ENCODE peak calls at places on chromosomes 1 and 21, in four cellular contexts. X, L, F and E are unnamed samples.
A peak's percentile ranks its signal among the peaks of the same experiment; 100 is the strongest.

GRCh38 chr1:167454929-167455785 is 63.2 kb downstream of the CD247 start:
- DNase-seq in X (no peak), L (no peak), F (peak; percentile 75), E (peak; percentile 15)

GRCh38 chr1:243440406-243440805 is 184.6 kb downstream of the SDCCAG8 start:
- DNase-seq in L (no peak), X (no peak), F (no peak), E (no peak)

GRCh38 chr1:68210027-68210426 is 22.3 kb downstream of the WLS start:
- DNase-seq in X (no peak), F (no peak), L (no peak), E (peak; percentile 66)

GRCh38 chr1:110538921-110539320 is 19.9 kb upstream of the KCNA10 start:
- DNase-seq in L (no peak), F (no peak), X (no peak), E (no peak)

GRCh38 chr21:36966846-36967657 is 583 bp upstream of the HLCS start:
- DNase-seq in X (no peak), L (no peak), F (peak; percentile 31), E (peak; percentile 88)

GRCh38 chr1:181028241-181029014 is 5.4 kb upstream of the MR1 start:
- DNase-seq in F (no peak), L (no peak), X (peak; percentile 86), E (no peak)

GRCh38 chr1:161905269-161905884 is 118.3 kb downstream of the OLFML2B start:
- DNase-seq in F (peak; percentile 40), X (peak; percentile 20), L (no peak), E (peak; percentile 37)

GRCh38 chr1:101308935-101309333 is 72.1 kb downstream of the S1PR1 start:
- DNase-seq in X (no peak), F (no peak), L (no peak), E (no peak)

GRCh38 chr1:160007577-160008200 is 24.1 kb downstream of the PIGM start:
- DNase-seq in L (no peak), F (peak; percentile 54), X (peak; percentile 32), E (peak; percentile 54)

GRCh38 chr1:10161541-10162290 is 48.7 kb upstream of the KIF1B start:
- DNase-seq in F (no peak), L (no peak), X (no peak), E (peak; percentile 43)

GRCh38 chr1:234927968-234928635 is 200.5 kb downstream of the TOMM20 start:
- DNase-seq in F (no peak), L (no peak), X (no peak), E (no peak)

GRCh38 chr1:208093754-208094719 is 150.1 kb downstream of the PLXNA2 start:
- DNase-seq in L (no peak), X (peak; percentile 58), F (peak; percentile 83), E (peak; percentile 57)

DNA sequence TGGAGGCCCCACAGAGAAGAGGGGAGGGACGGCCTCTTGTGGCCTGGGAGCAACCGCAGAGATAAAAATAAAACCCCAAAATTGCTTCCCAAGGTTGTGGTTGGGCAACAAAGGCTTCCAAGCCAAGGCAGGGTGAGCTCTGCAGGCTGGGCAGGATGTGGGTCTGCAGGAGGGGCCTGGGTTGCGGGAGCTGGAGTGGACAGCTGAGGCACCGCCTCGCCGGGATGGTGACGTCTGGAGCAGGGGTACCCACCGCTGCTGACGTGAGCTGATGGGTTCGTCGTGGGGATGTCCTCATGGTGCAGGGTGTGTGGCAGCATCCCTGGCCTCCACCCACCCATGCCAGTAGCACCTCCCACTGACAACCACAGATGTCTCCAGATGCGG is 3.7 kb downstream of the AURKAIP1 start:
- DNase-seq in L (no peak), X (no peak), F (no peak), E (no peak)
- TF ChIP-seq FOS in L (no peak), X (no peak), F (no peak), E (no peak)

DNA sequence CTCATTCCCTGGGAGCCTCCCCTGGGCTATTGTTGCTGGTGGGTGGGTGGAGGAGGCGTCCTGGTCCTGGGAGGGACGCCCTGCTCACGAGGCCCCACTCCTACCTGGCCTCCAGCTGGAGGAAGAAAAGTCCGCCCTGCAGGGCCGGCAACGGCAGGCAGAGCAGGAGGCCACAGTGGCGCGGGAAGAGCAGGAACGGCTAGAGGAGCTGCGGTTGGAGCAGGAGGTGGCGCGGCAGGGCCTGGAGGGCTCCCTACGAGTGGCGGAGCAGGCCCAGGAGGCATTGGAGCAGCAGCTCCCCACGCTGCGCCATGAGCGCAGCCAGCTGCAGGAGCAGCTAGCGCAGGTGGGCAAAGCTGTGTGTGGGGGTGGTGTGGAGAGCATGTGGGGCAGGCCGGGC is 24.9 kb downstream of the CROCC start:
- DNase-seq in L (no peak), F (no peak), X (no peak), E (no peak)
- TF ChIP-seq FOS in L (no peak), F (no peak), X (no peak), E (no peak)

DNA sequence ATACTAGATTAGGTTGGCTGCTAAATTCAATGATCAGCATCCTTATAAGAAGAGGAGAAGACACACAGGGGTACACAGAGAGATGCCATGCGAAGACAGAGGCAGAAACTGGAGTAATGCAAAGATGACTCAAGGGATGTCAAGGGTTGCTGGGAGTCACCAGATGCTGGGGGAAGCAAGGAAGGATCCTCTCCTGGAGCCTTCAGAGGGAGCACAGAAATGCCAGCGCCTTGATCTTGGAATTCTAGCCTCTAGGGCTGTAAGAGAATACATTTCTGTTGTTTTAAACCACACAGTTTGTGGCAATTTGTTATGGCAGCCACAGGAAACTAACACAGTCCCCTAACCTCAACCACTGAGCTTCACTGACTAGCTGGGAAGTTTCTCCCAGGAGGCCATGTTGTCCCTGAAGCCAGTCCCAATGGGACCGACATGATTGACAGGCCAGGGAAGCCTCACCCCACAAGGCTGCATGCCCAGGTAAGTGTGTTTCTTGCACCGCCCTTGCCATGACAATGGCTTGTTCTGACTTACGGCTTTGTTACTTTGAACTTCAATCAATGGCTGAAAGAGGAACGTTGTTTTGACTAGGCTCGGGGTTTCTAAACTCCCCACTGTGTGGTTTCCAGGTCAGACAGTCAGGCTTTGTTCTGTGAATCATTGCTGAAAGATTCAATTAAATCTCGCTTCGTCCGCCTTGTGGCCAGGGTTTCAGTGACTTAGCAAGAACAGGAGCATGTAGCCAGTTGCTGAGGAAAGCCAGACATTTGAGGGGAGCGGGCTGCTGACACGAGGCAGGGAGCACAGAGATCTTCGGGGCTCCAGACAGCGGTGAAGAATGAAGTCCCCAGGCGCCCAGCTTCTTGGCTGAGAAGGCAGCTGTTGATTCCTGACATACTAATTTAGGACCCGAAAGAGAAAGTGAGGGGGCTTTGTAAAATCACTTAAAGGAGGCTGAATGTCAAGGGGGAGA is 62.3 kb downstream of the RUNX1 start:
- DNase-seq in X (peak; percentile 81), F (no peak), L (peak; percentile 72), E (no peak)
- TF ChIP-seq FOS in X (peak; percentile 38), F (no peak), L (no peak), E (no peak)

DNA sequence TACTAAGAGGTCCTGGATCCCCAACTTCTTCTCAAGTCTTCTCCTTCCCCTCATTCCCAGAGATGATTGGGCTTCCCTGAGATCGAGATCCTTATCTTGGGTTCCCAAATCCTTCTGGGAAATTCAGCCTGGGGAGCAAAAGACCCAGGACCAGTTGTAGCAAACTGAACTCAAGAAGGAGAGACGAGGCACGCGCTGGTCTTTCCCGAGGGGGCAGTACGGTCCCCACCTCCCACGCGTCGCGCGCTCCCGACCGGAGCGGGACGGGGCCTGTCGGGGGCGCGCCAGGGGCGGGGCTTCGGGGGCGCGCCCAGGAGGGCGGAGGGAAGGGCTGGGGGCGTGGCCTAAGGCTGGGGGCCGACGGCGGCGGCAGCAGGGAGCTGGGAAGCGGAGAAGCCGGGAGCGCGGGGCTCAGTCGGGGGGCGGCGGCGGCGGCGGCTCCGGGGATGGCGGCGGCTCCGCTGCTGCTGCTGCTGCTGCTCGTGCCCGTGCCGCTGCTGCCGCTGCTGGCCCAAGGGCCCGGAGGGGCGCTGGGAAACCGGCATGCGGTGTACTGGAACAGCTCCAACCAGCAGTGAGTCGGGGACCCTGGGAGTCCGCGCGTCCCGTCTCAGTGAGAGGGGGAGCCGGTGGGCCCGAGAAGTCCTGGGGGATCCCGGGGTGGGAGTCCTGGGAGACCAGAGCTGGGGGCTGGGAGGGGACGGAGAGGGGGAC is at the start of gene EFNA3:
- DNase-seq in L (no peak), F (peak; percentile 86), X (peak; percentile 42), E (peak; percentile 65)
- TF ChIP-seq FOS in L (no peak), F (no peak), X (no peak), E (no peak)